ENCODE peak calls at places on chromosomes 2 and 18, in six cellular contexts. X is activated CD4-positive, alpha-beta T cell treated with anti-CD3 and anti-CD28 coated beads, Interleukin-2, amount 50 U/mL, for 1 hour; R is pons; Y is renal cortical epithelial cell; M is bronchial epithelial cell; Z is Peyer's patch. J is an unnamed sample.

GRCh38 chr2:43075054-43075593 is 151.3 kb downstream of the ZFP36L2 start:
- DNase-seq in X (no peak), R (no peak), Y (peak), M (peak), Z (peak), J (peak)

GRCh38 chr2:8500124-8501054 is 181.5 kb upstream of the ID2 start:
- DNase-seq in X (no peak), R (no peak), Y (peak), M (peak), Z (no peak), J (no peak)

GRCh38 chr2:131635576-131635975 is 107.9 kb downstream of the CCDC74A start:
- DNase-seq in X (no peak), R (no peak), Y (no peak), M (no peak), Z (no peak), J (no peak)

GRCh38 chr2:120748741-120749140 is 13.1 kb downstream of the GLI2 start:
- DNase-seq in X (no peak), R (no peak), Y (no peak), M (no peak), Z (no peak), J (no peak)

GRCh38 chr2:201883559-201883958 is 77.2 kb downstream of the CDK15 start:
- DNase-seq in X (no peak), R (no peak), Y (peak), M (no peak), Z (no peak), J (no peak)

GRCh38 chr18:23934863-23935262 is 79.7 kb upstream of the TTC39C start:
- DNase-seq in X (no peak), R (no peak), Y (no peak), M (no peak), Z (no peak), J (no peak)

GRCh38 chr2:101546376-101547058 is 71.6 kb upstream of the RFX8 start:
- DNase-seq in X (no peak), R (no peak), Y (peak), M (peak), Z (no peak), J (peak)

GRCh38 chr2:177906041-177906718 is 166.4 kb downstream of the PDE11A start:
- DNase-seq in X (peak), R (peak), Y (peak), M (peak), Z (peak), J (peak)

GRCh38 chr2:151381266-151381665 is 23.9 kb downstream of the TNFAIP6 start:
- DNase-seq in X (no peak), R (no peak), Y (peak), M (no peak), Z (no peak), J (peak)

J was measured in M059J.